ENCODE peak calls at places on chromosomes 6 and 20, in four cellular contexts. I is stomach, Q is mammary epithelial cell, U is fibroblast of villous mesenchyme. D is an unnamed sample.

GRCh38 chr6:26593278-26594127 is 3.2 kb upstream of the ABT1 start:
- DNase-seq in I (no peak), Q (no peak), U (no peak), D (no peak)

GRCh38 chr6:156949376-156949775 is 172.2 kb downstream of the ARID1B start:
- DNase-seq in I (no peak), Q (peak), U (peak), D (no peak)

GRCh38 chr20:59499863-59500262 is 104.5 kb upstream of the PHACTR3 start:
- DNase-seq in I (no peak), Q (no peak), U (no peak), D (no peak)

GRCh38 chr6:167574431-167575097 is 249.7 kb downstream of the TTLL2 start:
- DNase-seq in I (no peak), Q (no peak), U (no peak), D (no peak)

GRCh38 chr6:148750826-148751225 is 4.0 kb downstream of the UST start:
- DNase-seq in I (no peak), Q (no peak), U (no peak), D (no peak)

GRCh38 chr6:6556738-6557503 is 31.6 kb upstream of the LY86 start:
- DNase-seq in I (peak), Q (no peak), U (peak), D (peak)

GRCh38 chr6:97665410-97665809 is 382.4 kb upstream of the MMS22L start:
- DNase-seq in I (no peak), Q (no peak), U (no peak), D (no peak)

GRCh38 chr6:151370509-151371078 is 20.8 kb downstream of the ZBTB2 start:
- DNase-seq in I (no peak), Q (no peak), U (peak), D (no peak)

GRCh38 chr6:36350681-36351091 is 14.0 kb upstream of the BNIP5 start:
- DNase-seq in I (peak), Q (peak), U (peak), D (no peak)

GRCh38 chr6:136961848-136962247 is 39.7 kb downstream of the SLC35D3 start:
- DNase-seq in I (no peak), Q (no peak), U (no peak), D (no peak)

GRCh38 chr20:59783020-59784010 is 150.1 kb downstream of the SYCP2 start:
- DNase-seq in I (peak), Q (peak), U (peak), D (peak)

GRCh38 chr20:12598894-12599293 is 409.9 kb upstream of the SPTLC3 start:
- DNase-seq in I (no peak), Q (no peak), U (no peak), D (no peak)

GRCh38 chr6:149318581-149319286 is 1.2 kb downstream of the TAB2 start:
- DNase-seq in I (no peak), Q (peak), U (peak), D (no peak)

GRCh38 chr6:21634582-21634981 is 41.0 kb downstream of the SOX4 start:
- DNase-seq in I (no peak), Q (peak), U (peak), D (no peak)

GRCh38 chr6:13741358-13741757 is 29.7 kb upstream of the RANBP9 start:
- DNase-seq in I (no peak), Q (no peak), U (no peak), D (no peak)

GRCh38 chr20:33211817-33212424 is 5.2 kb upstream of the BPIFA3 start:
- DNase-seq in I (peak), Q (peak), U (peak), D (peak)

GRCh38 chr20:43205699-43206098 is 16.0 kb upstream of the PTPRT start:
- DNase-seq in I (no peak), Q (no peak), U (no peak), D (no peak)
- TF ChIP-seq CTCF in I (no peak), Q (no peak), U (no peak), D (peak)

GRCh38 chr20:53304146-53304545 is 289.5 kb downstream of the ZNF217 start:
- DNase-seq in I (no peak), Q (no peak), U (no peak), D (no peak)
- TF ChIP-seq CTCF in I (no peak), Q (no peak), U (no peak), D (no peak)

GRCh38 chr6:159532155-159532554 is 160.9 kb downstream of the SOD2 start:
- DNase-seq in I (no peak), Q (no peak), U (no peak), D (peak)
- TF ChIP-seq CTCF in I (no peak), Q (no peak), U (no peak), D (peak)

DNA sequence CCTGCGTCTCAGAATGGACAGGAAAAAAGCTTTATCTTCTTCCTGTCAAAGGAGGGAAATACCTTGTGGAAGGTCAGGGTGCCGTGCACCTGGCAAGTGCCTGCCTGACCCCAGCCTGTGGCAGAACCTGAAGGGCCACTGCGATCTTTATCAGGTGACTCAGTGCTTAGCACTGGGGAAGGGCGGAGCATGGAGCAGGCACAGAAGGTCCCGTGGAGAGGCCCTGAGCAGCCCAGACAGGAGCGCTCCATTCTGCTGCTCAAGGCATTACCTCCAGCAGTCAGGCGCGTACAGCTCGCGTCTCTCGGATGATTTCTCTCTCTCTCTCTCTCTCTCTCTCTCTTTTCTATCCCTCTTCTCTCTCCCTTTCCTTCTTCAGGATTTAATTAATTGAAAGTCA is 31.7 kb downstream of the FOXC1 start:
- DNase-seq in I (peak), Q (peak), U (no peak), D (no peak)
- TF ChIP-seq CTCF in I (no peak), Q (no peak), U (no peak), D (no peak)

D was measured in H9.